ENCODE peak calls at places on chromosome 2, in eight cellular contexts. X is kidney; H is progenitor cell of endocrine pancreas; M is RWPE1; U is glutamatergic neuron; C is activated CD8-positive, alpha-beta T cell treated with anti-CD3 and anti-CD28 coated beads for 36 hours; N is Calu3; O is psoas muscle. E is an unnamed sample.

GRCh38 chr2:4174796-4175195 is 471.4 kb downstream of the DCDC2C start:
- DNase-seq in X (no peak), H (no peak), M (no peak), U (no peak), C (no peak), N (no peak), O (no peak), E (no peak)

GRCh38 chr2:202038471-202039277 is 5.0 kb downstream of the FZD7 start:
- DNase-seq in X (no peak), H (no peak), M (no peak), U (no peak), C (no peak), N (peak; percentile 51), O (peak; percentile 28), E (no peak)

GRCh38 chr2:1498176-1498575 is 84.9 kb downstream of the TPO start:
- DNase-seq in X (peak; percentile 22), H (no peak), M (no peak), U (no peak), C (no peak), N (no peak), O (no peak), E (no peak)

GRCh38 chr2:192286093-192286701 is 91.5 kb upstream of the TMEFF2 start:
- DNase-seq in X (no peak), H (no peak), M (peak; percentile 11), U (no peak), C (no peak), N (no peak), O (no peak), E (no peak)

GRCh38 chr2:63734510-63734909 is 107.2 kb upstream of the UGP2 start:
- DNase-seq in X (no peak), H (no peak), M (no peak), U (no peak), C (no peak), N (no peak), O (no peak), E (no peak)

GRCh38 chr2:152826880-152827279 is 108.5 kb downstream of the ARL6IP6 start:
- DNase-seq in X (no peak), H (no peak), M (no peak), U (no peak), C (no peak), N (no peak), O (no peak), E (no peak)

GRCh38 chr2:228649876-228650275 is 468.4 kb upstream of the SPHKAP start:
- DNase-seq in X (no peak), H (no peak), M (no peak), U (no peak), C (no peak), N (no peak), O (no peak), E (no peak)

GRCh38 chr2:9578475-9579235 is 23.0 kb upstream of the ADAM17 start:
- DNase-seq in X (no peak), H (no peak), M (no peak), U (no peak), C (no peak), N (no peak), O (no peak), E (no peak)

GRCh38 chr2:50492452-50492851 is 539.5 kb downstream of the NRXN1 start:
- DNase-seq in X (no peak), H (peak; percentile 11), M (peak; percentile 40), U (peak; percentile 25), C (peak; percentile 36), N (peak; percentile 35), O (no peak), E (peak; percentile 56)

GRCh38 chr2:109455731-109456691 is 157.8 kb downstream of the SEPTIN10 start:
- DNase-seq in X (no peak), H (no peak), M (no peak), U (no peak), C (no peak), N (no peak), O (no peak), E (no peak)

GRCh38 chr2:119730598-119731278 is 29.0 kb upstream of the PTPN4 start:
- DNase-seq in X (no peak), H (no peak), M (peak; percentile 36), U (no peak), C (no peak), N (no peak), O (no peak), E (no peak)

GRCh38 chr2:227703961-227704360 is 13.9 kb downstream of the SLC19A3 start:
- DNase-seq in X (no peak), H (no peak), M (peak; percentile 44), U (no peak), C (no peak), N (no peak), O (no peak), E (no peak)

GRCh38 chr2:197210450-197210849 is 100.1 kb downstream of the ANKRD44 start:
- DNase-seq in X (no peak), H (no peak), M (no peak), U (no peak), C (no peak), N (no peak), O (no peak), E (no peak)

GRCh38 chr2:215856080-215856479 is 157.3 kb downstream of the MREG start:
- DNase-seq in X (no peak), H (no peak), M (no peak), U (no peak), C (no peak), N (no peak), O (no peak), E (no peak)

GRCh38 chr2:118279005-118279404 is 190.7 kb downstream of the INSIG2 start:
- DNase-seq in X (no peak), H (no peak), M (no peak), U (no peak), C (no peak), N (no peak), O (no peak), E (no peak)

DNA sequence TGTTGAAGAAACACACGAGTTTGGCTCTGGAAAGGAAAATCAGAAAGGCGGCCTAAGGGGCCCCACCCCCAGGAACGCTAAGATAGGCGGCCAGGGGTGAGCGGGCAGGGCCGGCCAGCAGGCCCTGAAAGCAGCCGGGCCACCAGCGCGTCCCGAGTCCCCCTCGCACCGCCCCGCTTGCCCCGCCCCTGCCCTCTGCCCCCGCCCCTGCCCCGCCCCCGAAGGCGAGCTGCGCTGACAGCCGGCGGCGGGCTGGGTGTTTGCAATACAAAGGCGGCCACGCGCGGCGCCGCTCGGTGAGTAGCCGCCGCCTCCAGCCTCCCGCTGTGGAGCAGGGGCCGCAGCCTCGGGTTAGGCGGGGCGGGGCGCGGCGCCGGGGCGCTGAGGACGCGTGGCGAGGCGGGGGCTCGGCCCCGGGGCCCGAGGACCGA is at the start of gene LPIN1:
- DNase-seq in X (peak; percentile 96), H (peak; percentile 86), M (peak; percentile 93), U (peak; percentile 95), C (peak; percentile 88), N (peak; percentile 90), O (peak; percentile 94), E (peak; percentile 93)
- TF ChIP-seq CTCF in X (no peak), H (no peak), M (peak; percentile 22), U (no peak), C (no peak), N (no peak), O (peak; percentile 24), E (no peak)

GRCh38 chr2:128306931-128307460 is 11.7 kb downstream of the HS6ST1 start:
- DNase-seq in X (peak; percentile 64), H (no peak), M (no peak), U (peak; percentile 34), C (no peak), N (no peak), O (no peak), E (no peak)

GRCh38 chr2:128307595-128307994 is 11.1 kb downstream of the HS6ST1 start:
- DNase-seq in X (no peak), H (no peak), M (no peak), U (peak; percentile 3), C (no peak), N (no peak), O (no peak), E (no peak)

GRCh38 chr2:128305555-128306080 is 13.1 kb downstream of the HS6ST1 start:
- DNase-seq in X (peak; percentile 75), H (no peak), M (peak; percentile 83), U (peak; percentile 60), C (no peak), N (no peak), O (peak; percentile 23), E (peak; percentile 64)

GRCh38 chr2:128304715-128305554 is 13.7 kb downstream of the HS6ST1 start:
- DNase-seq in X (peak; percentile 96), H (no peak), M (peak; percentile 97), U (no peak), C (no peak), N (peak; percentile 72), O (peak; percentile 86), E (no peak)

GRCh38 chr2:128306081-128306930 is 12.4 kb downstream of the HS6ST1 start:
- DNase-seq in X (peak; percentile 85), H (no peak), M (peak; percentile 91), U (peak; percentile 64), C (no peak), N (no peak), O (peak; percentile 69), E (no peak)
- TF ChIP-seq CTCF in X (no peak), H (peak; percentile 54), M (peak; percentile 50), U (no peak), C (no peak), N (no peak), O (no peak), E (no peak)

GRCh38 chr2:74260495-74260894 is 62.1 kb downstream of the MTHFD2 start:
- DNase-seq in X (no peak), H (no peak), M (no peak), U (no peak), C (no peak), N (no peak), O (no peak), E (no peak)

GRCh38 chr2:74262681-74263080 is 64.3 kb downstream of the MTHFD2 start:
- DNase-seq in X (no peak), H (no peak), M (no peak), U (no peak), C (no peak), N (no peak), O (no peak), E (no peak)

GRCh38 chr2:74264281-74264680 is 65.9 kb downstream of the MTHFD2 start:
- DNase-seq in X (no peak), H (no peak), M (no peak), U (no peak), C (no peak), N (no peak), O (no peak), E (no peak)

GRCh38 chr2:74259191-74259590 is 60.8 kb downstream of the MTHFD2 start:
- DNase-seq in X (no peak), H (no peak), M (no peak), U (no peak), C (no peak), N (no peak), O (no peak), E (no peak)

GRCh38 chr2:74261204-74261864 is 62.9 kb downstream of the MTHFD2 start:
- DNase-seq in X (no peak), H (peak; percentile 24), M (peak; percentile 71), U (peak; percentile 41), C (no peak), N (peak; percentile 64), O (no peak), E (no peak)
- TF ChIP-seq CTCF in X (peak; percentile 52), H (peak; percentile 50), M (peak; percentile 67), U (no peak), C (no peak), N (peak; percentile 31), O (peak; percentile 51), E (no peak)

GRCh38 chr2:70173520-70173919 is 17.3 kb downstream of the C2orf42 start:
- DNase-seq in X (no peak), H (no peak), M (no peak), U (no peak), C (no peak), N (no peak), O (no peak), E (no peak)
- TF ChIP-seq CTCF in X (no peak), H (no peak), M (no peak), U (no peak), C (no peak), N (no peak), O (no peak), E (no peak)

E was measured in GM20000.